ENCODE peak calls at places on chromosomes 7 and 10, in eight cellular contexts. One of them, this sample, is unnamed.
A peak's percentile ranks its signal among the peaks of the same experiment; 100 is the strongest.

GRCh38 chr7:138125119-138125518 is 48.9 kb downstream of the AKR1D1 start:
- DNase-seq in CD4-positive, alpha-beta T cell: no peak
- DNase-seq in CD8-positive, alpha-beta T cell: no peak
- DNase-seq in IMR-90: no peak
- DNase-seq in esophagus squamous epithelium: no peak
- DNase-seq in GM23248: peak; percentile 44
- DNase-seq in aorta: no peak
- DNase-seq in pancreas: no peak
- DNase-seq in this sample: no peak

GRCh38 chr10:25974897-25975459 is 40.9 kb downstream of the MYO3A start:
- DNase-seq in IMR-90: no peak
- DNase-seq in GM23248: no peak
- DNase-seq in CD4-positive, alpha-beta T cell: no peak
- DNase-seq in pancreas: no peak
- DNase-seq in esophagus squamous epithelium: no peak
- DNase-seq in aorta: no peak
- DNase-seq in CD8-positive, alpha-beta T cell: no peak
- DNase-seq in this sample: no peak

GRCh38 chr10:71081912-71082311 is 130.5 kb upstream of the UNC5B start:
- DNase-seq in IMR-90: no peak
- DNase-seq in esophagus squamous epithelium: no peak
- DNase-seq in aorta: no peak
- DNase-seq in GM23248: no peak
- DNase-seq in pancreas: no peak
- DNase-seq in CD4-positive, alpha-beta T cell: no peak
- DNase-seq in CD8-positive, alpha-beta T cell: no peak
- DNase-seq in this sample: no peak

GRCh38 chr10:82394122-82394521 is 519.1 kb downstream of the NRG3 start:
- DNase-seq in pancreas: peak; percentile 70
- DNase-seq in CD4-positive, alpha-beta T cell: no peak
- DNase-seq in IMR-90: no peak
- DNase-seq in aorta: no peak
- DNase-seq in esophagus squamous epithelium: no peak
- DNase-seq in CD8-positive, alpha-beta T cell: no peak
- DNase-seq in GM23248: no peak
- DNase-seq in this sample: no peak

GRCh38 chr10:29736325-29737208 is 101.8 kb upstream of the SVIL start:
- DNase-seq in IMR-90: peak; percentile 55
- DNase-seq in CD4-positive, alpha-beta T cell: peak; percentile 1
- DNase-seq in GM23248: peak; percentile 77
- DNase-seq in aorta: peak; percentile 81
- DNase-seq in esophagus squamous epithelium: no peak
- DNase-seq in CD8-positive, alpha-beta T cell: peak; percentile 3
- DNase-seq in pancreas: peak; percentile 74
- DNase-seq in this sample: no peak

GRCh38 chr7:123580406-123581161 is 21.0 kb upstream of the ASB15 start:
- DNase-seq in esophagus squamous epithelium: no peak
- DNase-seq in GM23248: peak; percentile 67
- DNase-seq in IMR-90: peak; percentile 42
- DNase-seq in CD8-positive, alpha-beta T cell: no peak
- DNase-seq in pancreas: no peak
- DNase-seq in aorta: no peak
- DNase-seq in CD4-positive, alpha-beta T cell: no peak
- DNase-seq in this sample: no peak

GRCh38 chr7:132276252-132276651 is 300.0 kb downstream of the PLXNA4 start:
- DNase-seq in CD4-positive, alpha-beta T cell: no peak
- DNase-seq in pancreas: no peak
- DNase-seq in GM23248: no peak
- DNase-seq in esophagus squamous epithelium: no peak
- DNase-seq in aorta: no peak
- DNase-seq in IMR-90: no peak
- DNase-seq in CD8-positive, alpha-beta T cell: no peak
- DNase-seq in this sample: no peak

GRCh38 chr7:74502216-74502891 is 48.6 kb downstream of the GTF2IRD1 start:
- DNase-seq in CD8-positive, alpha-beta T cell: no peak
- DNase-seq in aorta: peak; percentile 66
- DNase-seq in IMR-90: no peak
- DNase-seq in CD4-positive, alpha-beta T cell: no peak
- DNase-seq in esophagus squamous epithelium: no peak
- DNase-seq in GM23248: peak; percentile 29
- DNase-seq in pancreas: peak; percentile 92
- DNase-seq in this sample: no peak

GRCh38 chr7:106006906-106007305 is 43.8 kb downstream of the CDHR3 start:
- DNase-seq in pancreas: no peak
- DNase-seq in CD8-positive, alpha-beta T cell: no peak
- DNase-seq in aorta: no peak
- DNase-seq in esophagus squamous epithelium: no peak
- DNase-seq in CD4-positive, alpha-beta T cell: no peak
- DNase-seq in IMR-90: no peak
- DNase-seq in GM23248: no peak
- DNase-seq in this sample: no peak

GRCh38 chr7:50779427-50779826 is 3.3 kb downstream of the GRB10 start:
- DNase-seq in aorta: no peak
- DNase-seq in GM23248: no peak
- DNase-seq in IMR-90: no peak
- DNase-seq in CD4-positive, alpha-beta T cell: no peak
- DNase-seq in pancreas: no peak
- DNase-seq in CD8-positive, alpha-beta T cell: no peak
- DNase-seq in esophagus squamous epithelium: no peak
- DNase-seq in this sample: no peak

GRCh38 chr7:96521068-96521629 is 188.5 kb downstream of the SEM1 start:
- DNase-seq in CD4-positive, alpha-beta T cell: no peak
- DNase-seq in pancreas: no peak
- DNase-seq in esophagus squamous epithelium: no peak
- DNase-seq in aorta: no peak
- DNase-seq in CD8-positive, alpha-beta T cell: no peak
- DNase-seq in GM23248: no peak
- DNase-seq in IMR-90: no peak
- DNase-seq in this sample: no peak

GRCh38 chr10:84935772-84936171 is 607.4 kb downstream of the CCSER2 start:
- DNase-seq in CD4-positive, alpha-beta T cell: no peak
- DNase-seq in pancreas: no peak
- DNase-seq in aorta: no peak
- DNase-seq in GM23248: no peak
- DNase-seq in CD8-positive, alpha-beta T cell: no peak
- DNase-seq in esophagus squamous epithelium: no peak
- DNase-seq in IMR-90: no peak
- DNase-seq in this sample: no peak

GRCh38 chr7:18151419-18151818 is 123.8 kb upstream of the PRPS1L1 start:
- DNase-seq in IMR-90: no peak
- DNase-seq in GM23248: peak; percentile 5
- DNase-seq in pancreas: no peak
- DNase-seq in CD8-positive, alpha-beta T cell: no peak
- DNase-seq in esophagus squamous epithelium: no peak
- DNase-seq in CD4-positive, alpha-beta T cell: no peak
- DNase-seq in aorta: no peak
- DNase-seq in this sample: no peak

GRCh38 chr10:13681528-13681927 is 94.8 kb downstream of the PRPF18 start:
- DNase-seq in CD4-positive, alpha-beta T cell: no peak
- DNase-seq in CD8-positive, alpha-beta T cell: no peak
- DNase-seq in aorta: no peak
- DNase-seq in IMR-90: no peak
- DNase-seq in esophagus squamous epithelium: no peak
- DNase-seq in pancreas: no peak
- DNase-seq in GM23248: no peak
- DNase-seq in this sample: no peak

GRCh38 chr10:100565206-100565985 is 29.7 kb downstream of the HIF1AN start:
- DNase-seq in esophagus squamous epithelium: no peak
- DNase-seq in aorta: no peak
- DNase-seq in GM23248: no peak
- DNase-seq in IMR-90: no peak
- DNase-seq in pancreas: no peak
- DNase-seq in CD4-positive, alpha-beta T cell: no peak
- DNase-seq in CD8-positive, alpha-beta T cell: no peak
- DNase-seq in this sample: no peak

GRCh38 chr7:149690688-149691446 is 82.5 kb downstream of the ZNF467 start:
- DNase-seq in IMR-90: peak; percentile 71
- DNase-seq in aorta: no peak
- DNase-seq in CD8-positive, alpha-beta T cell: no peak
- DNase-seq in GM23248: peak; percentile 85
- DNase-seq in CD4-positive, alpha-beta T cell: no peak
- DNase-seq in pancreas: no peak
- DNase-seq in esophagus squamous epithelium: no peak
- DNase-seq in this sample: no peak

GRCh38 chr7:98802088-98802780 is 67.6 kb downstream of the TMEM130 start:
- DNase-seq in IMR-90: peak; percentile 19
- DNase-seq in aorta: peak; percentile 92
- DNase-seq in CD4-positive, alpha-beta T cell: no peak
- DNase-seq in CD8-positive, alpha-beta T cell: no peak
- DNase-seq in GM23248: peak; percentile 55
- DNase-seq in esophagus squamous epithelium: no peak
- DNase-seq in pancreas: no peak
- DNase-seq in this sample: peak; percentile 3

GRCh38 chr7:137484326-137484725 is 140.8 kb upstream of the PTN start:
- DNase-seq in CD4-positive, alpha-beta T cell: no peak
- DNase-seq in CD8-positive, alpha-beta T cell: no peak
- DNase-seq in esophagus squamous epithelium: no peak
- DNase-seq in GM23248: no peak
- DNase-seq in IMR-90: peak; percentile 24
- DNase-seq in pancreas: no peak
- DNase-seq in aorta: no peak
- DNase-seq in this sample: no peak

GRCh38 chr10:102773320-102773719 is 29.6 kb downstream of the WBP1L start:
- DNase-seq in esophagus squamous epithelium: no peak
- DNase-seq in GM23248: peak; percentile 59
- DNase-seq in IMR-90: peak; percentile 17
- DNase-seq in pancreas: no peak
- DNase-seq in CD4-positive, alpha-beta T cell: no peak
- DNase-seq in CD8-positive, alpha-beta T cell: no peak
- DNase-seq in aorta: no peak
- DNase-seq in this sample: no peak

GRCh38 chr10:69413221-69413865 is 3.4 kb downstream of the TACR2 start:
- DNase-seq in aorta: peak; percentile 78
- DNase-seq in GM23248: peak; percentile 90
- DNase-seq in IMR-90: peak; percentile 70
- DNase-seq in CD4-positive, alpha-beta T cell: no peak
- DNase-seq in pancreas: no peak
- DNase-seq in esophagus squamous epithelium: no peak
- DNase-seq in CD8-positive, alpha-beta T cell: no peak
- DNase-seq in this sample: peak; percentile 25

GRCh38 chr7:84187813-84188212 is 6.8 kb downstream of the SEMA3A start:
- DNase-seq in GM23248: peak; percentile 79
- DNase-seq in CD8-positive, alpha-beta T cell: no peak
- DNase-seq in IMR-90: peak; percentile 79
- DNase-seq in aorta: no peak
- DNase-seq in pancreas: no peak
- DNase-seq in esophagus squamous epithelium: no peak
- DNase-seq in CD4-positive, alpha-beta T cell: no peak
- DNase-seq in this sample: no peak

GRCh38 chr10:63723741-63724140 is 202.5 kb downstream of the REEP3 start:
- DNase-seq in aorta: no peak
- DNase-seq in GM23248: no peak
- DNase-seq in IMR-90: no peak
- DNase-seq in pancreas: no peak
- DNase-seq in CD4-positive, alpha-beta T cell: no peak
- DNase-seq in esophagus squamous epithelium: no peak
- DNase-seq in CD8-positive, alpha-beta T cell: no peak
- DNase-seq in this sample: no peak

GRCh38 chr10:92290076-92290836 is 622 bp downstream of the CPEB3 start:
- DNase-seq in GM23248: peak; percentile 75
- DNase-seq in esophagus squamous epithelium: no peak
- DNase-seq in CD4-positive, alpha-beta T cell: peak; percentile 5
- DNase-seq in pancreas: no peak
- DNase-seq in CD8-positive, alpha-beta T cell: peak; percentile 21
- DNase-seq in IMR-90: peak; percentile 49
- DNase-seq in aorta: no peak
- DNase-seq in this sample: peak; percentile 34

GRCh38 chr10:92290837-92291609 is at the start of the genes CPEB3 and MARCHF5:
- DNase-seq in CD4-positive, alpha-beta T cell: peak; percentile 85
- DNase-seq in CD8-positive, alpha-beta T cell: peak; percentile 86
- DNase-seq in IMR-90: peak; percentile 94
- DNase-seq in pancreas: peak; percentile 97
- DNase-seq in GM23248: peak; percentile 99
- DNase-seq in aorta: peak; percentile 98
- DNase-seq in esophagus squamous epithelium: peak; percentile 74
- DNase-seq in this sample: peak; percentile 94

GRCh38 chr10:92291921-92292860 is 1.2 kb downstream of the MARCHF5 start:
- DNase-seq in aorta: peak; percentile 66
- DNase-seq in pancreas: peak; percentile 32
- DNase-seq in CD8-positive, alpha-beta T cell: no peak
- DNase-seq in GM23248: peak; percentile 74
- DNase-seq in IMR-90: peak; percentile 57
- DNase-seq in esophagus squamous epithelium: no peak
- DNase-seq in CD4-positive, alpha-beta T cell: peak; percentile 12
- DNase-seq in this sample: no peak

GRCh38 chr10:92291610-92291859 is 568 bp downstream of the MARCHF5 start:
- DNase-seq in aorta: no peak
- DNase-seq in GM23248: no peak
- DNase-seq in esophagus squamous epithelium: no peak
- DNase-seq in IMR-90: no peak
- DNase-seq in CD8-positive, alpha-beta T cell: no peak
- DNase-seq in CD4-positive, alpha-beta T cell: no peak
- DNase-seq in pancreas: no peak
- DNase-seq in this sample: no peak
- H3K27ac ChIP-seq in aorta: peak overlapping the region; percentile 71
- H3K27ac ChIP-seq in GM23248: peak overlapping the region; percentile 69
- H3K27ac ChIP-seq in esophagus squamous epithelium: peak overlapping the region; percentile 100
- H3K27ac ChIP-seq in IMR-90: peak overlapping the region; percentile 79
- H3K27ac ChIP-seq in CD8-positive, alpha-beta T cell: peak overlapping the region; percentile 70
- H3K27ac ChIP-seq in CD4-positive, alpha-beta T cell: peak overlapping the region; percentile 50
- H3K27ac ChIP-seq in pancreas: peak overlapping the region; percentile 91
- H3K27ac ChIP-seq in this sample: peak overlapping the region; percentile 81

DNA sequence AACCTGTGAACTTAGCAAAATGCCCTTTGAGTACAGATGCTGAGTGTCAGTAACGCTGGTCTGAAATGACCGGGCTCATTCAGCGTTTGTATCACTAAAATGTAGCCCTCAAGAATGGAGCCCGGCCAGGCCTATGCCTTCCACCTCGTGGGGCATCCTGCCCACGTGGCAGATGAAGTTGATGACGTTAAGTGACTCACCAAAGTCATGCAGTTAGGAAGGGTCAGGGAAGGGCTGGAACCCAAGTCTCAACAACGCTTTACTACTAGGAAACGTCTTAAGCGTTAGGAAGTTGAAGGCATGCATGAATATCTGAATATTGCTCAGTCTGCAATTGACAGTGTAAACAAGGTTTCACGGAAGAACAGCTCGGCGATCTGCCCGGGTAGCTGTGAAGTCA is 14.1 kb upstream of the UBE3C start:
- DNase-seq in aorta: no peak
- DNase-seq in GM23248: no peak
- DNase-seq in esophagus squamous epithelium: no peak
- DNase-seq in CD8-positive, alpha-beta T cell: no peak
- DNase-seq in pancreas: no peak
- DNase-seq in IMR-90: peak; percentile 68
- DNase-seq in CD4-positive, alpha-beta T cell: no peak
- DNase-seq in this sample: no peak
- H3K27ac ChIP-seq in aorta: no peak overlapping the region
- H3K27ac ChIP-seq in GM23248: no peak overlapping the region
- H3K27ac ChIP-seq in esophagus squamous epithelium: no peak overlapping the region
- H3K27ac ChIP-seq in CD8-positive, alpha-beta T cell: no peak overlapping the region
- H3K27ac ChIP-seq in pancreas: no peak overlapping the region
- H3K27ac ChIP-seq in IMR-90: no peak overlapping the region
- H3K27ac ChIP-seq in CD4-positive, alpha-beta T cell: no peak overlapping the region
- H3K27ac ChIP-seq in this sample: no peak overlapping the region

GRCh38 chr7:151271699-151272355 is 23.3 kb upstream of the SMARCD3 start:
- DNase-seq in pancreas: peak; percentile 40
- DNase-seq in GM23248: peak; percentile 53
- DNase-seq in CD8-positive, alpha-beta T cell: no peak
- DNase-seq in CD4-positive, alpha-beta T cell: no peak
- DNase-seq in aorta: peak; percentile 76
- DNase-seq in IMR-90: peak; percentile 40
- DNase-seq in esophagus squamous epithelium: no peak
- DNase-seq in this sample: no peak
- H3K27ac ChIP-seq in pancreas: peak overlapping the region; percentile 31
- H3K27ac ChIP-seq in GM23248: no peak overlapping the region
- H3K27ac ChIP-seq in CD8-positive, alpha-beta T cell: no peak overlapping the region
- H3K27ac ChIP-seq in CD4-positive, alpha-beta T cell: no peak overlapping the region
- H3K27ac ChIP-seq in aorta: no peak overlapping the region
- H3K27ac ChIP-seq in IMR-90: peak overlapping the region; percentile 48
- H3K27ac ChIP-seq in esophagus squamous epithelium: no peak overlapping the region
- H3K27ac ChIP-seq in this sample: peak overlapping the region; percentile 5

GRCh38 chr10:34058922-34059614 is 724.6 kb upstream of the NRP1 start:
- DNase-seq in aorta: no peak
- DNase-seq in esophagus squamous epithelium: no peak
- DNase-seq in CD8-positive, alpha-beta T cell: no peak
- DNase-seq in GM23248: no peak
- DNase-seq in IMR-90: no peak
- DNase-seq in pancreas: no peak
- DNase-seq in CD4-positive, alpha-beta T cell: no peak
- DNase-seq in this sample: no peak
- H3K27ac ChIP-seq in aorta: no peak overlapping the region
- H3K27ac ChIP-seq in esophagus squamous epithelium: peak overlapping the region; percentile 42
- H3K27ac ChIP-seq in CD8-positive, alpha-beta T cell: no peak overlapping the region
- H3K27ac ChIP-seq in GM23248: no peak overlapping the region
- H3K27ac ChIP-seq in IMR-90: no peak overlapping the region
- H3K27ac ChIP-seq in pancreas: no peak overlapping the region
- H3K27ac ChIP-seq in CD4-positive, alpha-beta T cell: no peak overlapping the region
- H3K27ac ChIP-seq in this sample: no peak overlapping the region

This sample was measured in substantia nigra.